ENCODE peak calls at places on chromosome 18, in eight cellular contexts. H is coronary artery; R is GDM1; Q is A549; O is activated T-helper 9 cell treated with anti-CD3 and anti-CD28 coated beads, Interleukin-2, amount 50 U/mL, for 16 hours; S is NCI-H69; U is CD4-positive, alpha-beta T cell; G is ureter. L is an unnamed sample.
A peak's percentile ranks its signal among the peaks of the same experiment; 100 is the strongest.

GRCh38 chr18:76565238-76566173 is 70.5 kb upstream of the ZNF516 start:
- DNase-seq in H (no peak), R (peak; percentile 29), Q (no peak), O (no peak), S (peak; percentile 29), U (no peak), G (peak; percentile 76), L (peak; percentile 69)

GRCh38 chr18:50527636-50528307 is 32.1 kb upstream of the MAPK4 start:
- DNase-seq in H (no peak), R (no peak), Q (no peak), O (no peak), S (peak; percentile 43), U (no peak), G (no peak), L (no peak)

GRCh38 chr18:9811978-9812377 is 73.8 kb upstream of the TXNDC2 start:
- DNase-seq in H (no peak), R (no peak), Q (no peak), O (no peak), S (no peak), U (no peak), G (no peak), L (no peak)

GRCh38 chr18:34871435-34871834 is 161.3 kb downstream of the DTNA start:
- DNase-seq in H (no peak), R (no peak), Q (no peak), O (no peak), S (peak; percentile 56), U (no peak), G (no peak), L (no peak)

GRCh38 chr18:48875942-48876511 is 74.7 kb downstream of the SMAD7 start:
- DNase-seq in H (no peak), R (no peak), Q (no peak), O (no peak), S (no peak), U (no peak), G (no peak), L (no peak)

GRCh38 chr18:65725421-65726050 is 25.3 kb upstream of the CDH7 start:
- DNase-seq in H (no peak), R (no peak), Q (no peak), O (no peak), S (peak; percentile 98), U (no peak), G (no peak), L (peak; percentile 11)

GRCh38 chr18:46158498-46158897 is 54.3 kb downstream of the HAUS1 start:
- DNase-seq in H (no peak), R (no peak), Q (no peak), O (no peak), S (peak; percentile 35), U (no peak), G (no peak), L (no peak)

GRCh38 chr18:46275370-46275769 is 171.2 kb downstream of the HAUS1 start:
- DNase-seq in H (no peak), R (no peak), Q (no peak), O (no peak), S (peak; percentile 73), U (no peak), G (no peak), L (no peak)

GRCh38 chr18:46264255-46264654 is 160.1 kb downstream of the HAUS1 start:
- DNase-seq in H (no peak), R (no peak), Q (peak; percentile 2), O (no peak), S (peak; percentile 20), U (no peak), G (no peak), L (no peak)

GRCh38 chr18:57008001-57008686 is 138.7 kb upstream of the BOD1L2 start:
- DNase-seq in H (no peak), R (peak; percentile 35), Q (no peak), O (no peak), S (peak; percentile 57), U (no peak), G (no peak), L (peak; percentile 17)

GRCh38 chr18:58493070-58493469 is 135.8 kb downstream of the ALPK2 start:
- DNase-seq in H (no peak), R (no peak), Q (no peak), O (no peak), S (no peak), U (no peak), G (no peak), L (no peak)

GRCh38 chr18:11148655-11149440 is 521 bp downstream of the PIEZO2 start:
- DNase-seq in H (no peak), R (no peak), Q (no peak), O (no peak), S (no peak), U (no peak), G (no peak), L (no peak)

GRCh38 chr18:60549338-60549960 is 176.9 kb upstream of the MC4R start:
- DNase-seq in H (no peak), R (no peak), Q (peak; percentile 1), O (no peak), S (peak; percentile 95), U (no peak), G (peak; percentile 44), L (peak; percentile 78)

GRCh38 chr18:13800505-13801259 is 23.3 kb upstream of the MC5R start:
- DNase-seq in H (no peak), R (no peak), Q (peak; percentile 58), O (no peak), S (peak; percentile 73), U (peak; percentile 38), G (peak; percentile 74), L (peak; percentile 71)

GRCh38 chr18:48036191-48036590 is 105.7 kb upstream of the SMAD2 start:
- DNase-seq in H (peak; percentile 78), R (no peak), Q (no peak), O (no peak), S (peak; percentile 33), U (no peak), G (peak; percentile 42), L (no peak)

GRCh38 chr18:54671291-54671881 is 80.3 kb downstream of the DYNAP start:
- DNase-seq in H (no peak), R (no peak), Q (peak; percentile 10), O (no peak), S (peak; percentile 74), U (no peak), G (no peak), L (peak; percentile 15)

GRCh38 chr18:50671376-50671775 is 111.5 kb downstream of the MAPK4 start:
- DNase-seq in H (no peak), R (no peak), Q (no peak), O (no peak), S (no peak), U (no peak), G (no peak), L (no peak)

GRCh38 chr18:2847341-2848144 is 737 bp downstream of the EMILIN2 start:
- DNase-seq in H (no peak), R (no peak), Q (no peak), O (peak; percentile 5), S (no peak), U (no peak), G (no peak), L (no peak)

GRCh38 chr18:10270160-10270571 is 184.3 kb upstream of the APCDD1 start:
- DNase-seq in H (no peak), R (no peak), Q (no peak), O (no peak), S (peak; percentile 66), U (no peak), G (no peak), L (peak; percentile 72)

GRCh38 chr18:48951448-48952286 is 902 bp upstream of the SMAD7 start:
- DNase-seq in H (peak; percentile 91), R (peak; percentile 77), Q (no peak), O (peak; percentile 75), S (peak; percentile 99), U (peak; percentile 79), G (peak; percentile 88), L (peak; percentile 85)

GRCh38 chr18:13530879-13531387 is 195.4 kb downstream of the FAM210A start:
- DNase-seq in H (peak; percentile 84), R (peak; percentile 66), Q (no peak), O (no peak), S (peak; percentile 40), U (no peak), G (peak; percentile 64), L (peak; percentile 89)

GRCh38 chr18:76621782-76622495 is 126.9 kb upstream of the ZNF516 start:
- DNase-seq in H (no peak), R (no peak), Q (no peak), O (no peak), S (peak; percentile 78), U (no peak), G (no peak), L (no peak)

GRCh38 chr18:57267368-57267767 is 85.0 kb upstream of the ST8SIA3 start:
- DNase-seq in H (no peak), R (no peak), Q (no peak), O (no peak), S (peak; percentile 29), U (no peak), G (no peak), L (no peak)

GRCh38 chr18:59414254-59414653 is 55.2 kb upstream of the LMAN1 start:
- DNase-seq in H (no peak), R (no peak), Q (no peak), O (no peak), S (no peak), U (no peak), G (no peak), L (peak; percentile 9)

GRCh38 chr18:68623342-68623741 is 91.6 kb downstream of the TMX3 start:
- DNase-seq in H (no peak), R (peak; percentile 29), Q (peak; percentile 15), O (no peak), S (peak; percentile 70), U (no peak), G (peak; percentile 56), L (peak; percentile 82)

GRCh38 chr18:22683196-22683676 is 249.9 kb upstream of the RBBP8 start:
- DNase-seq in H (no peak), R (no peak), Q (peak; percentile 52), O (no peak), S (peak; percentile 78), U (no peak), G (peak; percentile 77), L (no peak)

GRCh38 chr18:78716022-78716421 is 263.6 kb upstream of the SALL3 start:
- DNase-seq in H (no peak), R (no peak), Q (no peak), O (no peak), S (no peak), U (no peak), G (no peak), L (no peak)

GRCh38 chr18:48811401-48811800 is 139.4 kb downstream of the SMAD7 start:
- DNase-seq in H (no peak), R (no peak), Q (no peak), O (no peak), S (no peak), U (no peak), G (no peak), L (no peak)